ENCODE peak calls at places on chromosomes 16 and 17, in five cellular contexts. V is PC-3, O is lung, R is endothelial cell of umbilical vein, P is thoracic aorta. H is an unnamed sample.

GRCh38 chr17:1331708-1332107 is 52.2 kb downstream of the TRARG1 start:
- DNase-seq in V (no peak), O (no peak), R (no peak), P (no peak), H (no peak)

GRCh38 chr17:55632236-55632635 is 90.4 kb downstream of the TMEM100 start:
- DNase-seq in V (no peak), O (no peak), R (no peak), P (no peak), H (no peak)

GRCh38 chr17:45284176-45285140 is 22.6 kb upstream of the SPATA32 start:
- DNase-seq in V (peak; percentile 32), O (no peak), R (no peak), P (no peak), H (no peak)

GRCh38 chr17:78431692-78431958 is 53.2 kb downstream of the PGS1 start:
- DNase-seq in V (no peak), O (no peak), R (no peak), P (no peak), H (no peak)

GRCh38 chr16:22316411-22316811 is 19.2 kb downstream of the POLR3E start:
- DNase-seq in V (no peak), O (no peak), R (no peak), P (no peak), H (peak; percentile 59)

GRCh38 chr17:29205047-29205446 is 24.8 kb upstream of the MYO18A start:
- DNase-seq in V (no peak), O (no peak), R (no peak), P (no peak), H (no peak)

GRCh38 chr17:850828-851759 is 68.9 kb downstream of the MRM3 start:
- DNase-seq in V (no peak), O (no peak), R (no peak), P (no peak), H (no peak)

GRCh38 chr17:80793851-80794267 is 197.8 kb upstream of the CHMP6 start:
- DNase-seq in V (peak; percentile 81), O (no peak), R (peak; percentile 80), P (no peak), H (no peak)

GRCh38 chr16:23408242-23409201 is 44.5 kb downstream of the COG7 start:
- DNase-seq in V (peak; percentile 33), O (no peak), R (no peak), P (no peak), H (no peak)

GRCh38 chr17:17419621-17420020 is 57.2 kb upstream of the MED9 start:
- DNase-seq in V (no peak), O (no peak), R (no peak), P (no peak), H (no peak)

GRCh38 chr17:9801505-9801904 is 10.1 kb upstream of the DHRS7C start:
- DNase-seq in V (no peak), O (no peak), R (no peak), P (no peak), H (no peak)
- TF ChIP-seq CTCF in V (no peak), O (no peak), R (no peak), P (no peak), H (no peak)

GRCh38 chr17:65855245-65855644 is 293.8 kb upstream of the AXIN2 start:
- DNase-seq in V (peak; percentile 98), O (no peak), R (peak; percentile 30), P (no peak), H (no peak)
- H3K27ac ChIP-seq in V (peak overlapping the region; percentile 88), O (no peak overlapping the region), R (no peak overlapping the region), P (no peak overlapping the region), H (no peak overlapping the region)

GRCh38 chr17:61402073-61402541 is 2.5 kb downstream of the TBX2 start:
- DNase-seq in V (no peak), O (no peak), R (no peak), P (no peak), H (no peak)
- H3K4me3 ChIP-seq in V (no peak overlapping the region), O (peak overlapping the region; percentile 87), R (no peak overlapping the region), P (peak overlapping the region; percentile 87), H (peak overlapping the region; percentile 84)

GRCh38 chr17:81865733-81866439 is 5.3 kb downstream of the ARHGDIA start:
- DNase-seq in V (peak; percentile 45), O (no peak), R (no peak), P (no peak), H (no peak)

GRCh38 chr17:81863123-81863675 is 2.9 kb upstream of the P4HB start:
- DNase-seq in V (no peak), O (no peak), R (no peak), P (no peak), H (no peak)

GRCh38 chr17:81865358-81865732 is 5.0 kb upstream of the P4HB start:
- DNase-seq in V (no peak), O (no peak), R (no peak), P (no peak), H (no peak)

GRCh38 chr17:81866440-81867122 is 4.6 kb downstream of the ARHGDIA start:
- DNase-seq in V (no peak), O (no peak), R (no peak), P (no peak), H (no peak)

GRCh38 chr17:81863833-81864768 is 3.8 kb upstream of the P4HB start:
- DNase-seq in V (no peak), O (no peak), R (no peak), P (no peak), H (no peak)
- TF ChIP-seq CTCF in V (peak; percentile 27), O (no peak), R (no peak), P (no peak), H (no peak)

DNA sequence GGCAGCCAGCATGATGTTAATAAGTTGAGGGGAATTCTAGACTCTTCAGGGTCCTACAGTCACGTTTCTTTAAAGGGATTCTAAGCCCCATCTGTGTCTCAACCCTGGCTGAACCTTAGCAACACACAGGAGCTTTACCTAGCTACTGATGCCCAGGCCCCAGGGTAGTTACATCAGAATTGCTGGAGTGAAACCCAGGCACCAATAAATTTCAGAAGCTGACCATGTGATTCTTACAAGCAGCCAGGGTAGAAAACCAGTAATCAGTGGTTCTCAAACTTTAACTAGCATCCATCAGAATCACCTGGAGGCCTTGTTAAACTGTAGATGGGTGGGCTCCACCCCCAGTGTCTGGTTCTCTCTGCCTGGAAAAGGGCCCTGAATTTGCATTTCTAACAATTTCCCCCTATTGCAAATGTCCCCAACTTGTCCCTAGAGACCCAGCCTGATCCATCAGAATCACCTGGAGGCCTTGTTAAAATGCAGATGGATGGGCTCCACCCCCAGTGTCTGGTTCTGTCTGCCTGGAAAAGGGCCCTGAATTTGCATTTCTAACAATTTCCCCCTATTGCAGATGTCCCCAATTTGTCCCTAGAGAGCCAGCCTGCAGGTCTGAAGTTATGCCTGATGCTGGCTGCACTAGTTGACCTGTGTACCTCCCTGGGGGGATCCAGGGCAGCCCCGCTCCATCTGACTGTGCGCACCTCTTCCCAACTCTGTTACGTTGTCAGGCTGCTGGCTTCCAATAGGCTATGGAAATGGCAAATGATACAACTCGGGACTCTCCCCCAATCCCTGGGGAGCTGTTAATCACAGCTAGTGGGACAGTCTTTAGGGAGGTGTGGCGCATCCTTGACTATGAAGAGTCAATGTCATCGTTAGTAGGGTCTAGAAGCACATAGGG is 30.4 kb downstream of the GPRC5B start:
- DNase-seq in V (no peak), O (no peak), R (no peak), P (no peak), H (no peak)
- H3K27ac ChIP-seq in V (no peak overlapping the region), O (no peak overlapping the region), R (no peak overlapping the region), P (no peak overlapping the region), H (no peak overlapping the region)

GRCh38 chr16:11316331-11317015 is 28.8 kb upstream of the RMI2 start:
- DNase-seq in V (no peak), O (no peak), R (no peak), P (no peak), H (no peak)
- H3K4me3 ChIP-seq in V (no peak overlapping the region), O (no peak overlapping the region), R (no peak overlapping the region), P (no peak overlapping the region), H (no peak overlapping the region)

DNA sequence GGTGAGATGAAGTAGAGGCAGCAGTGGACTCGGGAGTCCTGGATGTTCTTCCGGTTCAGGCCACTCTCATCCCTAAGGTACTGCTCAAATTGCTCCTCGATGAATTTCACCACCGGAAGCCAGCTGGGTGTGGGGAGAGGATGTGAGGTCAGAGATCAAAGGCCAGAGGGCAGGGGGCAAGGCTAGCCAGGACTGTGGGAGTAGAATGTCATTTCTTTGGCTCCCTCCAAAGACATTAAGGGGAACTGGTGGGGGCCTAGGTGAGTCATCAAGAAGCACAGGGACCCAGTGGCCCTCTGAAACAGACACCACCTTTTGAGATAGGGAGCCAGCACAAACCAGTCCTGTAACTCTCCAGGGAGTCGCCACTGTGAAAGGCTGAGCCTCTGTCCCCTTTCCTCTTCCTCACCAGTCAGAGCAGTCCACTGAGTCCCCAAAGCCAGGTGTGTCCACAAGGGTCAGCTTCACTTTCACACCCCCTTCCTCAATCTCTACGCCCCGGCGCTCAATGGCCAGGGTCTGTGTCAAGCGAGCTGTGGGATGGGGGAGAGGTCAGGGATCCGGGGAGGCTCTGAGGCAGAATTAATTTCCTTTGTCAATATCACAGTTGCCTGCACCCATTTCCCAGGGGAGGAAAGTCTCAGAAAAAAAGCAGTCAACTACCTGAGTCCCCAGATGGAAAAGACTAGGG is 865 bp downstream of the SEPTIN1 start:
- DNase-seq in V (no peak), O (no peak), R (no peak), P (no peak), H (no peak)
- TF ChIP-seq CTCF in V (no peak), O (no peak), R (no peak), P (no peak), H (no peak)